ENCODE peak calls at places on chromosomes 2 and 18, in five cellular contexts. One of them, this sample, is unnamed.

GRCh38 chr2:121790276-121790956 is 35.0 kb downstream of the TSN start:
- DNase-seq in fibroblast of mammary gland: peak
- DNase-seq in stimulated activated CD4-positive, alpha-beta T cell treated with anti-CD3 and anti-CD28 coated beads, Interleukin-15, amount 100 ng/mL, for 24 hours: no peak
- DNase-seq in RWPE1: peak
- DNase-seq in Daoy: peak
- DNase-seq in this sample: no peak

GRCh38 chr2:237833546-237833945 is 25.9 kb upstream of the RAMP1 start:
- DNase-seq in fibroblast of mammary gland: peak
- DNase-seq in stimulated activated CD4-positive, alpha-beta T cell treated with anti-CD3 and anti-CD28 coated beads, Interleukin-15, amount 100 ng/mL, for 24 hours: no peak
- DNase-seq in RWPE1: no peak
- DNase-seq in Daoy: no peak
- DNase-seq in this sample: no peak

GRCh38 chr2:131519466-131519865 is 8.2 kb upstream of the CCDC74A start:
- DNase-seq in fibroblast of mammary gland: no peak
- DNase-seq in stimulated activated CD4-positive, alpha-beta T cell treated with anti-CD3 and anti-CD28 coated beads, Interleukin-15, amount 100 ng/mL, for 24 hours: no peak
- DNase-seq in RWPE1: no peak
- DNase-seq in Daoy: no peak
- DNase-seq in this sample: no peak

GRCh38 chr18:48365965-48366364 is 43.2 kb downstream of the ZBTB7C start:
- DNase-seq in fibroblast of mammary gland: no peak
- DNase-seq in stimulated activated CD4-positive, alpha-beta T cell treated with anti-CD3 and anti-CD28 coated beads, Interleukin-15, amount 100 ng/mL, for 24 hours: no peak
- DNase-seq in RWPE1: no peak
- DNase-seq in Daoy: no peak
- DNase-seq in this sample: no peak

GRCh38 chr2:225025917-225026571 is 16.2 kb downstream of the DOCK10 start:
- DNase-seq in fibroblast of mammary gland: peak
- DNase-seq in stimulated activated CD4-positive, alpha-beta T cell treated with anti-CD3 and anti-CD28 coated beads, Interleukin-15, amount 100 ng/mL, for 24 hours: no peak
- DNase-seq in RWPE1: no peak
- DNase-seq in Daoy: peak
- DNase-seq in this sample: no peak

GRCh38 chr2:33111002-33111446 is 164.3 kb downstream of the LTBP1 start:
- DNase-seq in fibroblast of mammary gland: peak
- DNase-seq in stimulated activated CD4-positive, alpha-beta T cell treated with anti-CD3 and anti-CD28 coated beads, Interleukin-15, amount 100 ng/mL, for 24 hours: no peak
- DNase-seq in RWPE1: no peak
- DNase-seq in Daoy: peak
- DNase-seq in this sample: no peak

GRCh38 chr2:45872211-45872610 is 220.7 kb downstream of the PRKCE start:
- DNase-seq in fibroblast of mammary gland: peak
- DNase-seq in stimulated activated CD4-positive, alpha-beta T cell treated with anti-CD3 and anti-CD28 coated beads, Interleukin-15, amount 100 ng/mL, for 24 hours: no peak
- DNase-seq in RWPE1: no peak
- DNase-seq in Daoy: no peak
- DNase-seq in this sample: no peak

GRCh38 chr2:148978026-148978685 is 60.3 kb upstream of the LYPD6B start:
- DNase-seq in fibroblast of mammary gland: no peak
- DNase-seq in stimulated activated CD4-positive, alpha-beta T cell treated with anti-CD3 and anti-CD28 coated beads, Interleukin-15, amount 100 ng/mL, for 24 hours: no peak
- DNase-seq in RWPE1: no peak
- DNase-seq in Daoy: no peak
- DNase-seq in this sample: no peak

GRCh38 chr18:23115683-23116096 is 19.6 kb upstream of the CABLES1 start:
- DNase-seq in fibroblast of mammary gland: peak
- DNase-seq in stimulated activated CD4-positive, alpha-beta T cell treated with anti-CD3 and anti-CD28 coated beads, Interleukin-15, amount 100 ng/mL, for 24 hours: no peak
- DNase-seq in RWPE1: peak
- DNase-seq in Daoy: peak
- DNase-seq in this sample: no peak

GRCh38 chr18:48886520-48887293 is 64.1 kb downstream of the SMAD7 start:
- DNase-seq in fibroblast of mammary gland: no peak
- DNase-seq in stimulated activated CD4-positive, alpha-beta T cell treated with anti-CD3 and anti-CD28 coated beads, Interleukin-15, amount 100 ng/mL, for 24 hours: no peak
- DNase-seq in RWPE1: no peak
- DNase-seq in Daoy: no peak
- DNase-seq in this sample: no peak

GRCh38 chr18:69626643-69627242 is 226.1 kb downstream of the DOK6 start:
- DNase-seq in fibroblast of mammary gland: no peak
- DNase-seq in stimulated activated CD4-positive, alpha-beta T cell treated with anti-CD3 and anti-CD28 coated beads, Interleukin-15, amount 100 ng/mL, for 24 hours: no peak
- DNase-seq in RWPE1: no peak
- DNase-seq in Daoy: no peak
- DNase-seq in this sample: no peak

GRCh38 chr2:76953733-76954347 is 568.3 kb downstream of the LRRTM4 start:
- DNase-seq in fibroblast of mammary gland: peak
- DNase-seq in stimulated activated CD4-positive, alpha-beta T cell treated with anti-CD3 and anti-CD28 coated beads, Interleukin-15, amount 100 ng/mL, for 24 hours: no peak
- DNase-seq in RWPE1: peak
- DNase-seq in Daoy: peak
- DNase-seq in this sample: no peak

GRCh38 chr2:12930382-12930781 is 213.6 kb downstream of the TRIB2 start:
- DNase-seq in fibroblast of mammary gland: no peak
- DNase-seq in stimulated activated CD4-positive, alpha-beta T cell treated with anti-CD3 and anti-CD28 coated beads, Interleukin-15, amount 100 ng/mL, for 24 hours: no peak
- DNase-seq in RWPE1: no peak
- DNase-seq in Daoy: peak
- DNase-seq in this sample: no peak

GRCh38 chr2:174717273-174717672 is 47.0 kb downstream of the CHRNA1 start:
- DNase-seq in fibroblast of mammary gland: peak
- DNase-seq in stimulated activated CD4-positive, alpha-beta T cell treated with anti-CD3 and anti-CD28 coated beads, Interleukin-15, amount 100 ng/mL, for 24 hours: peak
- DNase-seq in RWPE1: no peak
- DNase-seq in Daoy: peak
- DNase-seq in this sample: no peak

GRCh38 chr18:49853436-49853835 is 40.1 kb upstream of the ACAA2 start:
- DNase-seq in fibroblast of mammary gland: no peak
- DNase-seq in stimulated activated CD4-positive, alpha-beta T cell treated with anti-CD3 and anti-CD28 coated beads, Interleukin-15, amount 100 ng/mL, for 24 hours: no peak
- DNase-seq in RWPE1: no peak
- DNase-seq in Daoy: no peak
- DNase-seq in this sample: no peak

GRCh38 chr2:3151153-3151918 is 226.3 kb downstream of the EIPR1 start:
- DNase-seq in fibroblast of mammary gland: no peak
- DNase-seq in stimulated activated CD4-positive, alpha-beta T cell treated with anti-CD3 and anti-CD28 coated beads, Interleukin-15, amount 100 ng/mL, for 24 hours: no peak
- DNase-seq in RWPE1: no peak
- DNase-seq in Daoy: no peak
- DNase-seq in this sample: no peak

GRCh38 chr2:113890253-113891235 is 655 bp downstream of the ACTR3 start:
- DNase-seq in fibroblast of mammary gland: peak
- DNase-seq in stimulated activated CD4-positive, alpha-beta T cell treated with anti-CD3 and anti-CD28 coated beads, Interleukin-15, amount 100 ng/mL, for 24 hours: peak
- DNase-seq in RWPE1: peak
- DNase-seq in Daoy: peak
- DNase-seq in this sample: peak

GRCh38 chr2:67268806-67269205 is 128.3 kb upstream of the ETAA1 start:
- DNase-seq in fibroblast of mammary gland: peak
- DNase-seq in stimulated activated CD4-positive, alpha-beta T cell treated with anti-CD3 and anti-CD28 coated beads, Interleukin-15, amount 100 ng/mL, for 24 hours: no peak
- DNase-seq in RWPE1: peak
- DNase-seq in Daoy: peak
- DNase-seq in this sample: no peak

GRCh38 chr2:229270551-229271410 is at the start of gene PID1:
- DNase-seq in fibroblast of mammary gland: peak
- DNase-seq in stimulated activated CD4-positive, alpha-beta T cell treated with anti-CD3 and anti-CD28 coated beads, Interleukin-15, amount 100 ng/mL, for 24 hours: no peak
- DNase-seq in RWPE1: peak
- DNase-seq in Daoy: peak
- DNase-seq in this sample: peak

GRCh38 chr18:3867768-3868445 is 417.9 kb downstream of the TGIF1 start:
- DNase-seq in fibroblast of mammary gland: peak
- DNase-seq in stimulated activated CD4-positive, alpha-beta T cell treated with anti-CD3 and anti-CD28 coated beads, Interleukin-15, amount 100 ng/mL, for 24 hours: no peak
- DNase-seq in RWPE1: no peak
- DNase-seq in Daoy: no peak
- DNase-seq in this sample: no peak

GRCh38 chr18:5461056-5461455 is 82.7 kb downstream of the EPB41L3 start:
- DNase-seq in fibroblast of mammary gland: no peak
- DNase-seq in stimulated activated CD4-positive, alpha-beta T cell treated with anti-CD3 and anti-CD28 coated beads, Interleukin-15, amount 100 ng/mL, for 24 hours: no peak
- DNase-seq in RWPE1: no peak
- DNase-seq in Daoy: no peak
- DNase-seq in this sample: no peak

GRCh38 chr2:57516740-57517340 is 529.8 kb upstream of the VRK2 start:
- DNase-seq in fibroblast of mammary gland: peak
- DNase-seq in stimulated activated CD4-positive, alpha-beta T cell treated with anti-CD3 and anti-CD28 coated beads, Interleukin-15, amount 100 ng/mL, for 24 hours: no peak
- DNase-seq in RWPE1: peak
- DNase-seq in Daoy: no peak
- DNase-seq in this sample: no peak

GRCh38 chr2:209473930-209474419 is 50.1 kb downstream of the MAP2 start:
- DNase-seq in fibroblast of mammary gland: peak
- DNase-seq in stimulated activated CD4-positive, alpha-beta T cell treated with anti-CD3 and anti-CD28 coated beads, Interleukin-15, amount 100 ng/mL, for 24 hours: no peak
- DNase-seq in RWPE1: peak
- DNase-seq in Daoy: peak
- DNase-seq in this sample: no peak

GRCh38 chr2:179239194-179239593 is 25.4 kb downstream of the SESTD1 start:
- DNase-seq in fibroblast of mammary gland: peak
- DNase-seq in stimulated activated CD4-positive, alpha-beta T cell treated with anti-CD3 and anti-CD28 coated beads, Interleukin-15, amount 100 ng/mL, for 24 hours: no peak
- DNase-seq in RWPE1: peak
- DNase-seq in Daoy: peak
- DNase-seq in this sample: no peak

GRCh38 chr18:73597832-73598615 is 549.6 kb downstream of the FBXO15 start:
- DNase-seq in fibroblast of mammary gland: no peak
- DNase-seq in stimulated activated CD4-positive, alpha-beta T cell treated with anti-CD3 and anti-CD28 coated beads, Interleukin-15, amount 100 ng/mL, for 24 hours: no peak
- DNase-seq in RWPE1: no peak
- DNase-seq in Daoy: peak
- DNase-seq in this sample: no peak

GRCh38 chr18:47191956-47192355 is 15.8 kb upstream of the IER3IP1 start:
- DNase-seq in fibroblast of mammary gland: peak
- DNase-seq in stimulated activated CD4-positive, alpha-beta T cell treated with anti-CD3 and anti-CD28 coated beads, Interleukin-15, amount 100 ng/mL, for 24 hours: no peak
- DNase-seq in RWPE1: no peak
- DNase-seq in Daoy: peak
- DNase-seq in this sample: no peak

GRCh38 chr18:10739152-10739551 is 213.3 kb downstream of the NAPG start:
- DNase-seq in fibroblast of mammary gland: no peak
- DNase-seq in stimulated activated CD4-positive, alpha-beta T cell treated with anti-CD3 and anti-CD28 coated beads, Interleukin-15, amount 100 ng/mL, for 24 hours: no peak
- DNase-seq in RWPE1: peak
- DNase-seq in Daoy: peak
- DNase-seq in this sample: no peak

GRCh38 chr2:38409136-38409903 is 32.2 kb upstream of the ATL2 start:
- DNase-seq in fibroblast of mammary gland: no peak
- DNase-seq in stimulated activated CD4-positive, alpha-beta T cell treated with anti-CD3 and anti-CD28 coated beads, Interleukin-15, amount 100 ng/mL, for 24 hours: no peak
- DNase-seq in RWPE1: no peak
- DNase-seq in Daoy: no peak
- DNase-seq in this sample: no peak

GRCh38 chr2:182763311-182763912 is 47.4 kb downstream of the DNAJC10 start:
- DNase-seq in fibroblast of mammary gland: peak
- DNase-seq in stimulated activated CD4-positive, alpha-beta T cell treated with anti-CD3 and anti-CD28 coated beads, Interleukin-15, amount 100 ng/mL, for 24 hours: no peak
- DNase-seq in RWPE1: peak
- DNase-seq in Daoy: peak
- DNase-seq in this sample: no peak

GRCh38 chr2:197847666-197848401 is 43.4 kb downstream of the PLCL1 start:
- DNase-seq in fibroblast of mammary gland: no peak
- DNase-seq in stimulated activated CD4-positive, alpha-beta T cell treated with anti-CD3 and anti-CD28 coated beads, Interleukin-15, amount 100 ng/mL, for 24 hours: no peak
- DNase-seq in RWPE1: no peak
- DNase-seq in Daoy: no peak
- DNase-seq in this sample: no peak

This sample was measured in psoas muscle.